ENCODE peak calls at places on chromosome 9, in nine cellular contexts. D, P, Y, A, S, T, G, V and U are unnamed samples. For H3K9me3, the result is how much of the 10 kb centered on the place peaks cover.

GRCh38 chr9:136489731-136490130 is 6.9 kb upstream of the SEC16A start:
- DNase-seq in S (no peak), P (no peak), A (no peak), V (no peak), D (no peak), G (no peak), T (no peak), Y (no peak), U (no peak)

GRCh38 chr9:135960328-135961276 is 571 bp downstream of the UBAC1 start:
- DNase-seq in A (no peak), P (peak), Y (no peak), T (no peak), V (no peak), S (peak), G (peak), D (no peak), U (no peak)

GRCh38 chr9:73782166-73782565 is 630.5 kb downstream of the ANXA1 start:
- DNase-seq in T (no peak), V (no peak), A (no peak), Y (no peak), D (no peak), P (no peak), G (no peak), S (no peak), U (no peak)

GRCh38 chr9:112925058-112925641 is 34.5 kb upstream of the SLC46A2 start:
- DNase-seq in T (no peak), G (no peak), D (peak), Y (no peak), P (peak), V (peak), A (peak), S (peak), U (no peak)

GRCh38 chr9:132351404-132352050 is 3.3 kb downstream of the SETX start:
- DNase-seq in G (no peak), Y (no peak), A (no peak), S (no peak), T (no peak), V (no peak), P (no peak), D (no peak), U (no peak)

GRCh38 chr9:109319631-109320233 is 1.1 kb downstream of the EPB41L4B start:
- DNase-seq in T (no peak), V (no peak), Y (no peak), G (peak), S (no peak), D (no peak), P (peak), A (no peak), U (no peak)

GRCh38 chr9:121021294-121021693 is 28.8 kb downstream of the C5 start:
- DNase-seq in T (no peak), P (no peak), A (no peak), Y (no peak), S (no peak), G (no peak), D (no peak), V (no peak), U (no peak)

GRCh38 chr9:5838884-5839571 is 6.1 kb upstream of the ERMP1 start:
- DNase-seq in G (peak), P (peak), A (peak), V (peak), S (peak), Y (no peak), D (peak), T (no peak), U (peak)

GRCh38 chr9:9912459-9912858 is 700.3 kb downstream of the PTPRD start:
- DNase-seq in T (no peak), S (no peak), V (no peak), P (peak), D (no peak), Y (no peak), G (no peak), A (no peak), U (no peak)

GRCh38 chr9:86099695-86100364 is 472 bp upstream of the GOLM1 start:
- DNase-seq in T (no peak), S (peak), A (peak), V (no peak), G (peak), Y (no peak), P (peak), D (peak), U (peak)

GRCh38 chr9:114055061-114055460 is 23.0 kb downstream of the AMBP start:
- DNase-seq in P (no peak), S (no peak), G (no peak), D (peak), A (no peak), Y (no peak), T (no peak), V (no peak), U (no peak)

GRCh38 chr9:104009853-104010252 is 84.3 kb upstream of the SMC2 start:
- DNase-seq in G (no peak), D (no peak), Y (no peak), P (no peak), S (no peak), T (no peak), A (no peak), V (no peak), U (no peak)

DNA sequence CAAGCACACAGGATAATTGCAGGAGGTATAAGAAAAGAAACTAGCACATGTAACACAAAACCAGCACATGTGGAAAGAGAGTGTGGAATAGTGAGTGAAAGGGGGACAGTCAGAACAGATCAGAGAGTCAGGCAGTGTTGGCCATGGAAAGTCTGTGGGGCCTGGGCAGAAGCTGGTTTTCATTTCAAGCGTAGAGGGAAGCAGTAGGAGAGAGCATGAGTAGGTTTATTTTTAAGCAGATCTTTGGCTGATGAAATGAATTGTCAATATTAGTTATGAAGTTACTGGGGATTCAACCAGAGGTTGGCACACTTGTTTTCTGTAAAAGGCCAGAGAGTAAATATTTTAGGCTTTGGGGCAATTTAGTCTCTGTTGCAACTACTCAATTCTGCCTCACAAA is 283.1 kb downstream of the SMARCA2 start:
- DNase-seq in V (no peak), T (no peak), D (no peak), Y (no peak), A (no peak), G (no peak), P (no peak), S (no peak), U (no peak)
- H3K9me3 ChIP-seq in V (under half), T (under half), D (under half), Y (under half), A (under half), G (under half), P (under half), S (under half), U (under half)

DNA sequence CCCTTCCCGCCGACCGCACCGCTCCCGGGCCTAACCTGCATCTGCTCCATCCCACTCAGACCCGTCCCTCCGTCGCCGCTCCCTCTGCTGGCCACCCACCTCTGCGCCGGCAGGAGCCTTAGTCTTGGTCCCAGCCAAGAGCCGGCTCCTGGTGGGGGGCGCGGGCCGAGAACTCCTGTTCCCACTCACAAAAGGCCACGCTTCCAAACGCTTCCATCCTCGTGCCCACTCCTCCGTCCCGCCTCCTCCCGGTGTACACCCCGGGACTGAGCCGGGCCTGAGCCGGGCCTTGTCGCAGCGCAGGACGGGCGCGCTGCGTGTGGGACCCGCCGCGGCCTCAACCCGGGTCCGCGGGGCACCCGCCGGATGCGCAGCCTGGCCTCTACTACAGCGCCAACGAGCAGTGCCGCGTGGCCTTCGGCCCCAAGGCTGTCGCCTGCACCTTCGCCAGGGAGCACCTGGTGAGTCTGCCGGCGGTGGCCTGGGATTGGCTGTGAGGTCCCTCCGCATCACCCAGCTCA is 7.5 kb downstream of the ADAMTS13 start:
- DNase-seq in G (peak), A (no peak), D (peak), V (peak), P (no peak), Y (no peak), S (peak), T (no peak), U (no peak)
- TF ChIP-seq CTCF in G (peak), A (peak), D (peak), V (peak), P (no peak), Y (no peak), S (peak), T (no peak), U (no peak)

DNA sequence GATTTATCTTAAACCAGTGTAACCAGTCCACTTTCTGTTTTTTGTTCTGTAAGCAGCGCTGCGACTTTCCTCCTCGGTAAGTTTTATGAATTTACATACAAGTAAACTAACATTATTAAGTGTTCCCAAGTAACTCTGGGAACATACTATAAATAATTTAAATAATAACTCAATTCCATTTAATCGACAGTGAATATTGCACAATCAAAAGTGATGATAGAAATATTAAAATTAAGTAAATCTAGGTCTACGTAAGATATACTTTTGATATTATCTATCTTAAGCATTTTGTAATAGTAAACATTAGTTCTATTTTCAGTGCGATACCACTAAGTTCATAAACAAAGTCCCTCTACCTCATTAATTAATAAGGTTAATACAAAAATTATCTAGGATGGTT is 7.8 kb downstream of the NFIB start:
- DNase-seq in T (no peak), S (no peak), G (no peak), V (no peak), A (no peak), D (no peak), Y (no peak), P (no peak), U (no peak)
- H3K27ac ChIP-seq in T (no peak), S (no peak), G (no peak), V (no peak), A (no peak), D (no peak), Y (no peak), P (no peak), U (no peak)

GRCh38 chr9:32177389-32177788 is 207.1 kb upstream of the ACO1 start:
- DNase-seq in P (no peak), A (no peak), Y (no peak), S (no peak), G (no peak), V (no peak), D (no peak), T (no peak), U (no peak)
- H3K9me3 ChIP-seq in P (under half), A (under half), Y (under half), S (under half), G (under half), V (under half), D (under half), T (under half), U (under half)

GRCh38 chr9:19512432-19512831 is 103.6 kb downstream of the ACER2 start:
- DNase-seq in V (no peak), P (no peak), D (no peak), Y (no peak), T (no peak), A (no peak), S (no peak), G (no peak), U (no peak)

GRCh38 chr9:19521205-19521604 is 112.4 kb downstream of the ACER2 start:
- DNase-seq in D (no peak), T (no peak), Y (no peak), S (no peak), G (no peak), P (no peak), A (no peak), V (no peak), U (no peak)

GRCh38 chr9:19516348-19516747 is 107.5 kb downstream of the ACER2 start:
- DNase-seq in D (no peak), V (no peak), G (no peak), S (no peak), T (no peak), P (no peak), Y (no peak), A (no peak), U (no peak)

GRCh38 chr9:19513671-19514275 is 105.0 kb downstream of the ACER2 start:
- DNase-seq in A (no peak), V (no peak), T (no peak), G (no peak), Y (no peak), P (no peak), D (no peak), S (no peak), U (no peak)

DNA sequence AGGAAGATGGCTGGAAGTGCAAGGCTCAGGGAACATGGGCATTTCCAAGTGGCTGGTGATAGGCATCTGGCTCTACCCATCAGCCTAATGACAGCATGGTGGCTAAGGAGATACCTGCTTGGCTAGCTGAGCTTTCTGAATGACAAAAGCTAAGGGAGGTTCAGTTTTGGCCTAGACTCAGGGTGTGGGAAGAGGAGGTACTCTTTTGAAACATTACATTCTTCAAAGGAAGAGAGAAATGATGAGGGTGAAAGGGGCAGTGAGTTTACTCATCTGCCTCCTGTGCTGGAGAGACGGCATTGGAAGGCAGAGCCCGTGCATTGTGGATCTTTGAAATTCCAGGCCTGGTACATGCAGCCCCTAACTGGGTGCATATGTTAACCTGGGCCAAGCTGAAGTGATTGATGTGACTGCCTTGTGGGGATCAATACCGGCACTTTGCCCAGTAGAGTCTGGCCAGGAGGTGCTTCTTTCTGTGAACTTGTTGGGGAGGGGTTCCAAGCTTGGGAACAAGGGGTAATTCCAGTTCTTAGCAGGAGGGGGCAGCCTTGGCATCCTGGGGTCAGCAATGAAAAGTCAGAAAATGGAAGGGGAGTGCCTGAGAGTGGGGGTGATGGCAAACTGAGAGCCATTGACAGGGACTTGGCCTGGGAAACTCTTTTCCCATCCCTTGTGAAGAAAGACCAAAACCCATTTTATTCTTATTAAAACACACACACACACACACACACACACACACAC is 108.6 kb downstream of the ACER2 start:
- DNase-seq in V (no peak), G (no peak), P (peak), D (peak), S (no peak), T (no peak), A (no peak), Y (no peak), U (no peak)
- TF ChIP-seq CTCF in V (peak), G (no peak), P (peak), D (peak), S (no peak), T (no peak), A (peak), Y (no peak), U (no peak)

GRCh38 chr9:77978086-77978781 is 53.4 kb downstream of the GNAQ start:
- DNase-seq in P (no peak), T (no peak), D (no peak), S (no peak), A (no peak), G (no peak), Y (no peak), V (no peak), U (no peak)

GRCh38 chr9:77974414-77974813 is 57.2 kb downstream of the GNAQ start:
- DNase-seq in S (no peak), Y (no peak), T (no peak), G (no peak), D (no peak), P (no peak), A (no peak), V (no peak), U (no peak)

GRCh38 chr9:77977210-77977611 is 54.4 kb downstream of the GNAQ start:
- DNase-seq in Y (peak), G (peak), D (peak), P (peak), A (peak), V (peak), T (no peak), S (peak), U (peak)

GRCh38 chr9:77980622-77981021 is 51.0 kb downstream of the GNAQ start:
- DNase-seq in Y (no peak), S (no peak), P (no peak), V (no peak), T (no peak), G (no peak), D (no peak), A (no peak), U (no peak)

DNA sequence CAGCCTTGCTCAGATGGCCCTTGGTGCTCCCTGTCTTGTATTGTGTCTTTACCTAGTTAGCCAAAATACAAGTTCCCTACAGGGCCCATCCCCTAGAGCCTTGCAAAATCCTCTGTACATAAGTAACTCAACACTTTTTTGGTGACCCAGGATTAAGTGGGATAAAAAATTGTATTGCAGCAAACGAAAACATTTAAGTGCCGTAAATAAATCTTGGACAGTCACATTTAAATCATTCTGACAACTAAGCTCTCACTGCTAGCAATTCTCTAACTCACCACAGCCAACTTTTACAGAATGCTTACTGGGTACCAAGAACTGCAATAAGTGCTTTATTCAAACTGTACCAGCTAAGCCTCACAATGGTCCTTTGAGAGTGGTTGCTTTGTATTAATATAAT is 56.6 kb downstream of the GNAQ start:
- DNase-seq in Y (no peak), T (no peak), S (no peak), A (no peak), G (no peak), D (no peak), V (no peak), P (no peak), U (no peak)
- H3K27ac ChIP-seq in Y (no peak), T (no peak), S (no peak), A (no peak), G (no peak), D (no peak), V (no peak), P (no peak), U (no peak)